ENCODE peak calls at places on chromosomes 16 and 17, in four cellular contexts. B is thoracic aorta, K is AG09319, N is RWPE1. V is an unnamed sample.

GRCh38 chr16:6689643-6690042 is 643.0 kb upstream of the RBFOX1 start:
- DNase-seq in B (no peak), K (no peak), N (no peak), V (no peak)

GRCh38 chr16:24853169-24853824 is 7.5 kb downstream of the SLC5A11 start:
- DNase-seq in B (no peak), K (no peak), N (no peak), V (no peak)

GRCh38 chr17:47663997-47664941 is 14.6 kb downstream of the KPNB1 start:
- DNase-seq in B (no peak), K (peak; percentile 44), N (peak; percentile 41), V (no peak)

GRCh38 chr17:57604771-57605733 is 140.0 kb downstream of the CCDC182 start:
- DNase-seq in B (no peak), K (no peak), N (no peak), V (no peak)

GRCh38 chr17:82250868-82251500 is 22.1 kb downstream of the SLC16A3 start:
- DNase-seq in B (no peak), K (no peak), N (no peak), V (no peak)

GRCh38 chr17:33385133-33385532 is 92.0 kb upstream of the ASIC2 start:
- DNase-seq in B (no peak), K (no peak), N (no peak), V (no peak)

GRCh38 chr17:70521821-70522256 is 352.5 kb downstream of the KCNJ2 start:
- DNase-seq in B (no peak), K (no peak), N (no peak), V (no peak)

GRCh38 chr17:63832014-63832413 is 4.6 kb upstream of the FTSJ3 start:
- DNase-seq in B (no peak), K (no peak), N (no peak), V (no peak)

GRCh38 chr16:11208916-11209665 is 46.9 kb downstream of the SOCS1 start:
- DNase-seq in B (no peak), K (no peak), N (peak; percentile 61), V (no peak)

GRCh38 chr16:56807011-56807675 is 57.9 kb upstream of the SLC12A3 start:
- DNase-seq in B (no peak), K (no peak), N (no peak), V (no peak)

GRCh38 chr17:49703557-49704277 is 4.0 kb downstream of the SLC35B1 start:
- DNase-seq in B (no peak), K (no peak), N (no peak), V (no peak)

GRCh38 chr17:32659419-32659842 is 172.6 kb downstream of the CDK5R1 start:
- DNase-seq in B (peak; percentile 18), K (peak; percentile 29), N (peak; percentile 62), V (peak; percentile 7)

GRCh38 chr17:1617620-1618174 is 10.9 kb downstream of the SLC43A2 start:
- DNase-seq in B (no peak), K (peak; percentile 54), N (peak; percentile 49), V (peak; percentile 67)

GRCh38 chr17:68587026-68587425 is 14.1 kb downstream of the FAM20A start:
- DNase-seq in B (no peak), K (no peak), N (no peak), V (no peak)

GRCh38 chr17:11514981-11515680 is 83.1 kb upstream of the DNAH9 start:
- DNase-seq in B (no peak), K (no peak), N (no peak), V (no peak)

GRCh38 chr16:31118223-31119155 is 1.0 kb downstream of the KAT8 start:
- DNase-seq in B (no peak), K (no peak), N (peak; percentile 69), V (peak; percentile 76)

GRCh38 chr16:3060339-3061127 is 4.9 kb upstream of the IL32 start:
- DNase-seq in B (no peak), K (no peak), N (no peak), V (no peak)

GRCh38 chr16:82192665-82193064 is 22.6 kb upstream of the MPHOSPH6 start:
- DNase-seq in B (no peak), K (no peak), N (peak; percentile 57), V (peak; percentile 23)

GRCh38 chr17:7132511-7133094 is 18.0 kb upstream of the ASGR2 start:
- DNase-seq in B (no peak), K (no peak), N (no peak), V (no peak)

V was measured in GM04503.